ENCODE peak calls at places on chromosomes 7 and 10, in six cellular contexts. One of them, this sample, is unnamed.

GRCh38 chr10:17228081-17229015 is at the start of gene VIM:
- DNase-seq in lower lobe of right lung: peak; percentile 90
- DNase-seq in central memory CD8-positive, alpha-beta T cell: peak; percentile 69
- DNase-seq in NCI-H2171 treated with DMSO at 0.1 percent for 48 hours: no peak
- DNase-seq in C1 segment of cervical spinal cord: peak; percentile 59
- DNase-seq in stimulated activated CD4-positive, alpha-beta T cell treated with anti-CD3 and anti-CD28 coated beads, TNF-alpha, amount 100 ng/mL, for 1 hour: peak; percentile 64
- DNase-seq in this sample: peak; percentile 98

GRCh38 chr10:3119796-3120459 is 52.6 kb downstream of the PFKP start:
- DNase-seq in lower lobe of right lung: no peak
- DNase-seq in central memory CD8-positive, alpha-beta T cell: no peak
- DNase-seq in stimulated activated CD4-positive, alpha-beta T cell treated with anti-CD3 and anti-CD28 coated beads, TNF-alpha, amount 100 ng/mL, for 1 hour: no peak
- DNase-seq in NCI-H2171 treated with DMSO at 0.1 percent for 48 hours: no peak
- DNase-seq in C1 segment of cervical spinal cord: no peak
- DNase-seq in this sample: peak; percentile 46

GRCh38 chr7:68730194-68730593 is 868.1 kb upstream of the AUTS2 start:
- DNase-seq in central memory CD8-positive, alpha-beta T cell: no peak
- DNase-seq in lower lobe of right lung: no peak
- DNase-seq in C1 segment of cervical spinal cord: no peak
- DNase-seq in stimulated activated CD4-positive, alpha-beta T cell treated with anti-CD3 and anti-CD28 coated beads, TNF-alpha, amount 100 ng/mL, for 1 hour: no peak
- DNase-seq in NCI-H2171 treated with DMSO at 0.1 percent for 48 hours: no peak
- DNase-seq in this sample: no peak

GRCh38 chr7:102094311-102094710 is 192.4 kb upstream of the SH2B2 start:
- DNase-seq in lower lobe of right lung: no peak
- DNase-seq in stimulated activated CD4-positive, alpha-beta T cell treated with anti-CD3 and anti-CD28 coated beads, TNF-alpha, amount 100 ng/mL, for 1 hour: no peak
- DNase-seq in C1 segment of cervical spinal cord: no peak
- DNase-seq in NCI-H2171 treated with DMSO at 0.1 percent for 48 hours: no peak
- DNase-seq in central memory CD8-positive, alpha-beta T cell: no peak
- DNase-seq in this sample: peak; percentile 79

GRCh38 chr10:103890194-103890658 is 27.8 kb downstream of the STN1 start:
- DNase-seq in lower lobe of right lung: peak; percentile 65
- DNase-seq in NCI-H2171 treated with DMSO at 0.1 percent for 48 hours: no peak
- DNase-seq in C1 segment of cervical spinal cord: no peak
- DNase-seq in stimulated activated CD4-positive, alpha-beta T cell treated with anti-CD3 and anti-CD28 coated beads, TNF-alpha, amount 100 ng/mL, for 1 hour: no peak
- DNase-seq in central memory CD8-positive, alpha-beta T cell: no peak
- DNase-seq in this sample: no peak

GRCh38 chr7:27611043-27611442 is 51.6 kb downstream of the HIBADH start:
- DNase-seq in lower lobe of right lung: no peak
- DNase-seq in central memory CD8-positive, alpha-beta T cell: no peak
- DNase-seq in C1 segment of cervical spinal cord: no peak
- DNase-seq in NCI-H2171 treated with DMSO at 0.1 percent for 48 hours: no peak
- DNase-seq in stimulated activated CD4-positive, alpha-beta T cell treated with anti-CD3 and anti-CD28 coated beads, TNF-alpha, amount 100 ng/mL, for 1 hour: no peak
- DNase-seq in this sample: peak; percentile 72

GRCh38 chr7:17963281-17963680 is 23.0 kb upstream of the SNX13 start:
- DNase-seq in NCI-H2171 treated with DMSO at 0.1 percent for 48 hours: no peak
- DNase-seq in stimulated activated CD4-positive, alpha-beta T cell treated with anti-CD3 and anti-CD28 coated beads, TNF-alpha, amount 100 ng/mL, for 1 hour: no peak
- DNase-seq in C1 segment of cervical spinal cord: no peak
- DNase-seq in lower lobe of right lung: no peak
- DNase-seq in central memory CD8-positive, alpha-beta T cell: no peak
- DNase-seq in this sample: peak; percentile 78

GRCh38 chr7:134515569-134516468 is 11.5 kb upstream of the AKR1B10 start:
- DNase-seq in NCI-H2171 treated with DMSO at 0.1 percent for 48 hours: no peak
- DNase-seq in lower lobe of right lung: no peak
- DNase-seq in central memory CD8-positive, alpha-beta T cell: no peak
- DNase-seq in stimulated activated CD4-positive, alpha-beta T cell treated with anti-CD3 and anti-CD28 coated beads, TNF-alpha, amount 100 ng/mL, for 1 hour: no peak
- DNase-seq in C1 segment of cervical spinal cord: no peak
- DNase-seq in this sample: peak; percentile 81

GRCh38 chr10:8130973-8131911 is 76.8 kb downstream of the GATA3 start:
- DNase-seq in stimulated activated CD4-positive, alpha-beta T cell treated with anti-CD3 and anti-CD28 coated beads, TNF-alpha, amount 100 ng/mL, for 1 hour: no peak
- DNase-seq in lower lobe of right lung: no peak
- DNase-seq in central memory CD8-positive, alpha-beta T cell: no peak
- DNase-seq in C1 segment of cervical spinal cord: no peak
- DNase-seq in NCI-H2171 treated with DMSO at 0.1 percent for 48 hours: no peak
- DNase-seq in this sample: no peak

GRCh38 chr10:48463318-48464003 is 141.4 kb downstream of the ARHGAP22 start:
- DNase-seq in NCI-H2171 treated with DMSO at 0.1 percent for 48 hours: no peak
- DNase-seq in stimulated activated CD4-positive, alpha-beta T cell treated with anti-CD3 and anti-CD28 coated beads, TNF-alpha, amount 100 ng/mL, for 1 hour: no peak
- DNase-seq in C1 segment of cervical spinal cord: no peak
- DNase-seq in central memory CD8-positive, alpha-beta T cell: peak; percentile 11
- DNase-seq in lower lobe of right lung: no peak
- DNase-seq in this sample: peak; percentile 55

GRCh38 chr7:108420482-108420908 is 35.7 kb downstream of the NRCAM start:
- DNase-seq in NCI-H2171 treated with DMSO at 0.1 percent for 48 hours: no peak
- DNase-seq in central memory CD8-positive, alpha-beta T cell: no peak
- DNase-seq in lower lobe of right lung: no peak
- DNase-seq in C1 segment of cervical spinal cord: no peak
- DNase-seq in stimulated activated CD4-positive, alpha-beta T cell treated with anti-CD3 and anti-CD28 coated beads, TNF-alpha, amount 100 ng/mL, for 1 hour: no peak
- DNase-seq in this sample: no peak

GRCh38 chr7:108911016-108911415 is 341.3 kb downstream of the DNAJB9 start:
- DNase-seq in lower lobe of right lung: no peak
- DNase-seq in central memory CD8-positive, alpha-beta T cell: no peak
- DNase-seq in stimulated activated CD4-positive, alpha-beta T cell treated with anti-CD3 and anti-CD28 coated beads, TNF-alpha, amount 100 ng/mL, for 1 hour: no peak
- DNase-seq in NCI-H2171 treated with DMSO at 0.1 percent for 48 hours: no peak
- DNase-seq in C1 segment of cervical spinal cord: no peak
- DNase-seq in this sample: no peak

GRCh38 chr10:33189373-33189772 is 145.1 kb downstream of the NRP1 start:
- DNase-seq in NCI-H2171 treated with DMSO at 0.1 percent for 48 hours: no peak
- DNase-seq in lower lobe of right lung: no peak
- DNase-seq in C1 segment of cervical spinal cord: no peak
- DNase-seq in central memory CD8-positive, alpha-beta T cell: no peak
- DNase-seq in stimulated activated CD4-positive, alpha-beta T cell treated with anti-CD3 and anti-CD28 coated beads, TNF-alpha, amount 100 ng/mL, for 1 hour: no peak
- DNase-seq in this sample: no peak

GRCh38 chr7:7329321-7329720 is 147.0 kb downstream of the C1GALT1 start:
- DNase-seq in NCI-H2171 treated with DMSO at 0.1 percent for 48 hours: no peak
- DNase-seq in stimulated activated CD4-positive, alpha-beta T cell treated with anti-CD3 and anti-CD28 coated beads, TNF-alpha, amount 100 ng/mL, for 1 hour: no peak
- DNase-seq in lower lobe of right lung: no peak
- DNase-seq in central memory CD8-positive, alpha-beta T cell: no peak
- DNase-seq in C1 segment of cervical spinal cord: no peak
- DNase-seq in this sample: no peak

GRCh38 chr7:40211291-40212003 is 76.6 kb downstream of the SUGCT start:
- DNase-seq in C1 segment of cervical spinal cord: no peak
- DNase-seq in lower lobe of right lung: no peak
- DNase-seq in stimulated activated CD4-positive, alpha-beta T cell treated with anti-CD3 and anti-CD28 coated beads, TNF-alpha, amount 100 ng/mL, for 1 hour: no peak
- DNase-seq in central memory CD8-positive, alpha-beta T cell: no peak
- DNase-seq in NCI-H2171 treated with DMSO at 0.1 percent for 48 hours: no peak
- DNase-seq in this sample: peak; percentile 35

GRCh38 chr10:103333934-103334520 is 16.9 kb downstream of the PCGF6 start:
- DNase-seq in central memory CD8-positive, alpha-beta T cell: no peak
- DNase-seq in stimulated activated CD4-positive, alpha-beta T cell treated with anti-CD3 and anti-CD28 coated beads, TNF-alpha, amount 100 ng/mL, for 1 hour: no peak
- DNase-seq in lower lobe of right lung: no peak
- DNase-seq in C1 segment of cervical spinal cord: no peak
- DNase-seq in NCI-H2171 treated with DMSO at 0.1 percent for 48 hours: no peak
- DNase-seq in this sample: peak; percentile 71

GRCh38 chr7:115097175-115097671 is 175.3 kb downstream of the MDFIC start:
- DNase-seq in C1 segment of cervical spinal cord: no peak
- DNase-seq in central memory CD8-positive, alpha-beta T cell: no peak
- DNase-seq in lower lobe of right lung: no peak
- DNase-seq in NCI-H2171 treated with DMSO at 0.1 percent for 48 hours: no peak
- DNase-seq in stimulated activated CD4-positive, alpha-beta T cell treated with anti-CD3 and anti-CD28 coated beads, TNF-alpha, amount 100 ng/mL, for 1 hour: no peak
- DNase-seq in this sample: peak; percentile 61

GRCh38 chr10:125407000-125407502 is 246.7 kb upstream of the CTBP2 start:
- DNase-seq in C1 segment of cervical spinal cord: no peak
- DNase-seq in central memory CD8-positive, alpha-beta T cell: no peak
- DNase-seq in lower lobe of right lung: no peak
- DNase-seq in NCI-H2171 treated with DMSO at 0.1 percent for 48 hours: no peak
- DNase-seq in stimulated activated CD4-positive, alpha-beta T cell treated with anti-CD3 and anti-CD28 coated beads, TNF-alpha, amount 100 ng/mL, for 1 hour: no peak
- DNase-seq in this sample: no peak

GRCh38 chr10:97736403-97736901 is 476 bp upstream of the ZFYVE27 start:
- DNase-seq in stimulated activated CD4-positive, alpha-beta T cell treated with anti-CD3 and anti-CD28 coated beads, TNF-alpha, amount 100 ng/mL, for 1 hour: no peak
- DNase-seq in central memory CD8-positive, alpha-beta T cell: no peak
- DNase-seq in lower lobe of right lung: no peak
- DNase-seq in C1 segment of cervical spinal cord: no peak
- DNase-seq in NCI-H2171 treated with DMSO at 0.1 percent for 48 hours: no peak
- DNase-seq in this sample: no peak

GRCh38 chr7:13988011-13988410 is 1.5 kb downstream of the ETV1 start:
- DNase-seq in NCI-H2171 treated with DMSO at 0.1 percent for 48 hours: no peak
- DNase-seq in lower lobe of right lung: no peak
- DNase-seq in central memory CD8-positive, alpha-beta T cell: no peak
- DNase-seq in stimulated activated CD4-positive, alpha-beta T cell treated with anti-CD3 and anti-CD28 coated beads, TNF-alpha, amount 100 ng/mL, for 1 hour: no peak
- DNase-seq in C1 segment of cervical spinal cord: no peak
- DNase-seq in this sample: peak; percentile 31

GRCh38 chr7:13724631-13725566 is 264.6 kb downstream of the ETV1 start:
- DNase-seq in stimulated activated CD4-positive, alpha-beta T cell treated with anti-CD3 and anti-CD28 coated beads, TNF-alpha, amount 100 ng/mL, for 1 hour: no peak
- DNase-seq in C1 segment of cervical spinal cord: no peak
- DNase-seq in lower lobe of right lung: no peak
- DNase-seq in central memory CD8-positive, alpha-beta T cell: no peak
- DNase-seq in NCI-H2171 treated with DMSO at 0.1 percent for 48 hours: peak; percentile 52
- DNase-seq in this sample: no peak

GRCh38 chr7:139811106-139811505 is 18.0 kb upstream of the TBXAS1 start:
- DNase-seq in stimulated activated CD4-positive, alpha-beta T cell treated with anti-CD3 and anti-CD28 coated beads, TNF-alpha, amount 100 ng/mL, for 1 hour: no peak
- DNase-seq in lower lobe of right lung: no peak
- DNase-seq in C1 segment of cervical spinal cord: no peak
- DNase-seq in central memory CD8-positive, alpha-beta T cell: no peak
- DNase-seq in NCI-H2171 treated with DMSO at 0.1 percent for 48 hours: no peak
- DNase-seq in this sample: no peak